ENCODE peak calls at places on chromosomes 7 and 10, in eight cellular contexts. S is psoas muscle; E is GM12878; D is Peyer's patch; G is fibroblast of lung; B is left lung; H is effector memory CD4-positive, alpha-beta T cell; V is GM23248. Q is an unnamed sample. For H3K9me3 and H3K4me1, the result is how much of the 10 kb centered on the place peaks cover.

GRCh38 chr7:46554688-46555422 is 633.8 kb upstream of the IGFBP3 start:
- DNase-seq in S (no peak), E (no peak), D (no peak), G (peak), B (no peak), H (no peak), V (peak), Q (no peak)

GRCh38 chr7:103981003-103981423 is 8.4 kb downstream of the RELN start:
- DNase-seq in S (no peak), E (no peak), D (no peak), G (no peak), B (no peak), H (no peak), V (no peak), Q (no peak)

GRCh38 chr10:70508912-70509366 is 30.4 kb downstream of the PALD1 start:
- DNase-seq in S (peak), E (no peak), D (no peak), G (peak), B (no peak), H (no peak), V (peak), Q (no peak)

GRCh38 chr10:70590663-70591416 is 11.7 kb downstream of the PRF1 start:
- DNase-seq in S (no peak), E (peak), D (no peak), G (no peak), B (no peak), H (no peak), V (no peak), Q (no peak)

GRCh38 chr7:151759591-151760042 is 117.3 kb downstream of the PRKAG2 start:
- DNase-seq in S (peak), E (no peak), D (no peak), G (peak), B (no peak), H (peak), V (peak), Q (peak)

GRCh38 chr10:14023612-14024348 is 306.9 kb downstream of the FRMD4A start:
- DNase-seq in S (no peak), E (no peak), D (no peak), G (peak), B (no peak), H (no peak), V (peak), Q (no peak)

GRCh38 chr10:11697718-11698527 is 44.3 kb upstream of the ECHDC3 start:
- DNase-seq in S (no peak), E (peak), D (no peak), G (no peak), B (no peak), H (no peak), V (no peak), Q (no peak)

GRCh38 chr10:58384095-58384494 is 1.1 kb upstream of the TFAM start:
- DNase-seq in S (no peak), E (peak), D (no peak), G (peak), B (no peak), H (no peak), V (peak), Q (no peak)

GRCh38 chr10:129373718-129374117 is 93.3 kb upstream of the MGMT start:
- DNase-seq in S (no peak), E (no peak), D (no peak), G (no peak), B (no peak), H (no peak), V (no peak), Q (no peak)

GRCh38 chr7:141460781-141461715 is 90.2 kb upstream of the AGK start:
- DNase-seq in S (no peak), E (no peak), D (no peak), G (peak), B (no peak), H (no peak), V (peak), Q (no peak)

GRCh38 chr10:97210576-97210975 is 24.8 kb upstream of the SLIT1 start:
- DNase-seq in S (peak), E (peak), D (peak), G (peak), B (no peak), H (peak), V (peak), Q (peak)

GRCh38 chr7:79452032-79452494 is 1.4 kb downstream of the MAGI2 start:
- DNase-seq in S (peak), E (no peak), D (peak), G (peak), B (peak), H (no peak), V (peak), Q (peak)

GRCh38 chr10:71011141-71011540 is 122.8 kb upstream of the PCBD1 start:
- DNase-seq in S (no peak), E (no peak), D (no peak), G (no peak), B (no peak), H (no peak), V (no peak), Q (no peak)

GRCh38 chr7:41047192-41047591 is 655.7 kb downstream of the INHBA start:
- DNase-seq in S (no peak), E (no peak), D (no peak), G (no peak), B (no peak), H (no peak), V (no peak), Q (no peak)

GRCh38 chr7:5528071-5528814 is 104.6 kb upstream of the TNRC18 start:
- DNase-seq in S (no peak), E (no peak), D (peak), G (no peak), B (no peak), H (peak), V (peak), Q (no peak)

GRCh38 chr10:112562803-112563663 is 116.0 kb downstream of the VTI1A start:
- DNase-seq in S (no peak), E (no peak), D (no peak), G (peak), B (no peak), H (no peak), V (no peak), Q (no peak)

GRCh38 chr7:111198255-111198654 is 107.3 kb downstream of the LRRN3 start:
- DNase-seq in S (no peak), E (no peak), D (no peak), G (peak), B (no peak), H (no peak), V (peak), Q (no peak)

GRCh38 chr7:651032-651728 is 75.3 kb upstream of the DNAAF5 start:
- DNase-seq in S (no peak), E (no peak), D (peak), G (no peak), B (peak), H (peak), V (no peak), Q (no peak)

GRCh38 chr7:46854958-46855473 is 726.9 kb downstream of the TNS3 start:
- DNase-seq in S (no peak), E (no peak), D (no peak), G (peak), B (no peak), H (no peak), V (peak), Q (no peak)

GRCh38 chr7:137986252-137987010 is 15.5 kb downstream of the CREB3L2 start:
- DNase-seq in S (no peak), E (no peak), D (no peak), G (peak), B (no peak), H (no peak), V (peak), Q (no peak)

GRCh38 chr7:94676431-94676830 is 20.5 kb upstream of the SGCE start:
- DNase-seq in S (no peak), E (no peak), D (no peak), G (no peak), B (no peak), H (no peak), V (no peak), Q (no peak)

GRCh38 chr7:158508802-158509385 is 78.7 kb downstream of the PTPRN2 start:
- DNase-seq in S (no peak), E (no peak), D (no peak), G (no peak), B (no peak), H (no peak), V (no peak), Q (no peak)

GRCh38 chr7:55129409-55130078 is 110.7 kb downstream of the EGFR start:
- DNase-seq in S (no peak), E (no peak), D (no peak), G (peak), B (no peak), H (no peak), V (peak), Q (no peak)

GRCh38 chr7:154929006-154929726 is 73.8 kb downstream of the PAXIP1 start:
- DNase-seq in S (no peak), E (no peak), D (no peak), G (no peak), B (no peak), H (no peak), V (no peak), Q (no peak)

GRCh38 chr10:132434405-132435005 is 37.5 kb downstream of the PWWP2B start:
- DNase-seq in S (peak), E (no peak), D (no peak), G (no peak), B (peak), H (no peak), V (no peak), Q (no peak)

GRCh38 chr10:24156686-24157085 is 52.3 kb upstream of the KIAA1217 start:
- DNase-seq in S (no peak), E (no peak), D (no peak), G (peak), B (no peak), H (no peak), V (peak), Q (no peak)

GRCh38 chr10:118584181-118584954 is 11.1 kb downstream of the PRLHR start:
- DNase-seq in S (no peak), E (no peak), D (no peak), G (peak), B (no peak), H (no peak), V (peak), Q (no peak)

GRCh38 chr10:102624751-102625330 is 19.4 kb upstream of the TRIM8 start:
- DNase-seq in S (no peak), E (no peak), D (no peak), G (no peak), B (peak), H (no peak), V (no peak), Q (no peak)

GRCh38 chr7:78769551-78770101 is 683.8 kb downstream of the MAGI2 start:
- DNase-seq in S (no peak), E (peak), D (no peak), G (no peak), B (no peak), H (no peak), V (peak), Q (no peak)

DNA sequence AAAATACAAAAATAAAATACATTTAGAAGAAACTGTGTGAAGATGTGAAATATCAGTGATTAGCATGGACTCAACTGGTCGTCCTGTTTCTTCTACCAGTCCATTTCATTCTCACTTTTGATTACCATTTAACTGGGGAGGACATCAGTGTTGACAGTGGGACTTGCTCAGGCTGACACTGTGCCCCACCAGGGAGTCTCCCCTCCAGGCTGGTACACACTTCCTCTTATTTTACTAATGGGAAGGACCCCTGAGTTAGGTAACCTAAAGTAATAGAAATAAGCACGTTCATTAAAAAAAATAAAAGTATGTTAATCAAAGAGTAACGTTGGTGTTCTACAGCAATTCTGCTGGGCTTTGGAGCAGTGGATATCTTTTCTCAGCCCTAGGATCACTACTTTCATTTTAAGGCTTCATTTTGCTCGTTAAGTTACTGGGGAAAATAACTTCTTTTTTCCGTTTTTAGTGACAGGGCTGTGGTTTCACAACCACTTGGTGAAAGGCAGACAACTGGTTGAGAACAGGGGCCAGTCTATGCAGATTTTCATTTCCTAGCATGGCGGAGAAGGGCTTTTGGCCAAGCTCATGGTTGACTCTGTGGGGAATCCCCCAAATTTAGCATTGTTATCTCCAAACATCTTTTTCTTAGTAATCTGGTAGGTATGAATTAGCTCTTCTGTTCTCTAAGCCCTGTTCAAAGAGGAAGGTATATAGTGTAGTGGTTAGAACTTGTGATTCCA is 2.1 kb downstream of the SNX10 start:
- DNase-seq in S (no peak), E (peak), D (no peak), G (no peak), B (no peak), H (peak), V (no peak), Q (no peak)
- H3K4me3 ChIP-seq in S (no peak), E (peak), D (peak), G (no peak), B (peak), H (peak), V (no peak), Q (no peak)

GRCh38 chr7:63025815-63026214 is 972.8 kb upstream of the ZNF722 start:
- DNase-seq in S (no peak), E (no peak), D (no peak), G (no peak), B (no peak), H (no peak), V (no peak), Q (no peak)
- H3K9me3 ChIP-seq in S (under half), E (under half), D (under half), G (under half), B (under half), H (under half), V (under half), Q (under half)

GRCh38 chr10:91210435-91210834 is 10.0 kb upstream of the PCGF5 start:
- DNase-seq in S (no peak), E (no peak), D (peak), G (no peak), B (no peak), H (no peak), V (no peak), Q (no peak)

GRCh38 chr10:91208645-91209044 is 11.8 kb upstream of the PCGF5 start:
- DNase-seq in S (no peak), E (no peak), D (no peak), G (no peak), B (no peak), H (no peak), V (peak), Q (no peak)

GRCh38 chr10:91210014-91210413 is 10.4 kb upstream of the PCGF5 start:
- DNase-seq in S (no peak), E (no peak), D (no peak), G (no peak), B (no peak), H (no peak), V (no peak), Q (no peak)

GRCh38 chr10:91206427-91206826 is 14.0 kb upstream of the PCGF5 start:
- DNase-seq in S (no peak), E (no peak), D (no peak), G (no peak), B (no peak), H (no peak), V (no peak), Q (no peak)

DNA sequence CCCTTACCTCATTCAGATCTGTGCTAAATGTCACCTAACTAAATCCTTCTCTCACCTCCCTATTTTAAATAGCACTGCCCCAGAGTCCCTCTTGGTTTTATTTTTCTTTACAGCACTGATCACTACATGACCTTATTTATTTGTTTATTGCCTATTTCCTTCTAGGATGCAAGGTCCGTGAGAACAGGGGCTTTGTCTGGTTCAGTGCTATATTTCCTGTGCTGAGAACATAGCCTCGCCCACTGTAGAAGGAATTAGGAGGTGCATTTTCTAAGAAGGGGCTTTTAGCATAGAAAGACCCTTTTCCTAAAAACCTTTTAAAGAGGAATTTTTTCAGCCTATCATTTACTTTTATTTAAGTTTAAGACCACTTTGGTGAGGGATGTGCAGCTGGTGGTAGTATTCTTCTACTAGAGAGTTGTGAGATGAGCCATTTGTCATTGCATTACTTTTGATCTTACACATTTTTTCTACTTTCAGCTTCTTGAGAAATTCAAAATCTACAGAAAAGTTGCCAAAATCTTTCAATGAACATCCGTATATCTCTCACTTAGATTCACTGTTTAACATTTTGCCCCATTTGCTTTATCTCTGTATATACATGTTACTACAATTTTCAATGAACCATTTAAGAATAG is 13.5 kb upstream of the PCGF5 start:
- DNase-seq in S (no peak), E (no peak), D (no peak), G (no peak), B (no peak), H (no peak), V (no peak), Q (no peak)
- H3K4me1 ChIP-seq in S (half or more), E (half or more), D (under half), G (under half), B (under half), H (under half), V (under half), Q (under half)

DNA sequence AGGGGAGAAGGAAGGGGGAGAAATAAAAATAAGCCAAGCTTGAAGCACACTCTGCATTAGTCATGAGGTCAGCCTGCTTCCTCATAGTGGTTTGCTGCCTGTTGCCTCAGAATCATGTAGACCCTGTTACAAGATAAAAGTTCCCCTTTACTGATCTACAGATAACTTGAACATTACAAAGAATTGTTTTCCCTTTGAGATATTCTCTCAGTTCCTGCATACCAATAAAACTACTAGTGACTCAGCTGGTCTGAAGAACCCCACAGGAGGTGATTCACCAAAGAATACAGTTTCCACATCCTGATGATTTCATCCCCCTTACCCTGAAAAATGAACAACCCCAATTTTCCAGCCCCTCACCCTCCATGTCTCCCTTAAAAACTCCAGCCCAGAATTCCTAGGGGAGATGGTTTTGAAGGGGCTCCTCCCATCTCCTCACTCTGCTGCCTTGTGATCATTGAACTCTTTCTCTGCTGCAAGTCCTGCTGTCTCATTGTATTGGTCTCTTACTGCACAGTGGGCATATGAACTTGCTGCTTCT is 31.5 kb upstream of the NRP1 start:
- DNase-seq in S (no peak), E (no peak), D (no peak), G (peak), B (no peak), H (no peak), V (peak), Q (no peak)
- H3K4me3 ChIP-seq in S (no peak), E (no peak), D (no peak), G (no peak), B (no peak), H (no peak), V (peak), Q (no peak)

GRCh38 chr10:119737827-119738226 is 12.0 kb downstream of the INPP5F start:
- DNase-seq in S (no peak), E (no peak), D (no peak), G (peak), B (no peak), H (no peak), V (peak), Q (no peak)

GRCh38 chr10:119737039-119737663 is 11.3 kb downstream of the INPP5F start:
- DNase-seq in S (no peak), E (no peak), D (no peak), G (no peak), B (no peak), H (no peak), V (no peak), Q (no peak)

GRCh38 chr10:119742988-119743646 is 17.3 kb downstream of the INPP5F start:
- DNase-seq in S (no peak), E (no peak), D (no peak), G (peak), B (no peak), H (no peak), V (no peak), Q (no peak)

GRCh38 chr10:119738962-119739361 is 13.1 kb downstream of the INPP5F start:
- DNase-seq in S (no peak), E (no peak), D (no peak), G (no peak), B (no peak), H (no peak), V (no peak), Q (no peak)

GRCh38 chr10:119740096-119740495 is 14.2 kb downstream of the INPP5F start:
- DNase-seq in S (no peak), E (no peak), D (no peak), G (no peak), B (no peak), H (no peak), V (no peak), Q (no peak)
- H3K9me3 ChIP-seq in S (under half), E (under half), D (under half), G (under half), B (under half), H (under half), V (under half), Q (under half)

DNA sequence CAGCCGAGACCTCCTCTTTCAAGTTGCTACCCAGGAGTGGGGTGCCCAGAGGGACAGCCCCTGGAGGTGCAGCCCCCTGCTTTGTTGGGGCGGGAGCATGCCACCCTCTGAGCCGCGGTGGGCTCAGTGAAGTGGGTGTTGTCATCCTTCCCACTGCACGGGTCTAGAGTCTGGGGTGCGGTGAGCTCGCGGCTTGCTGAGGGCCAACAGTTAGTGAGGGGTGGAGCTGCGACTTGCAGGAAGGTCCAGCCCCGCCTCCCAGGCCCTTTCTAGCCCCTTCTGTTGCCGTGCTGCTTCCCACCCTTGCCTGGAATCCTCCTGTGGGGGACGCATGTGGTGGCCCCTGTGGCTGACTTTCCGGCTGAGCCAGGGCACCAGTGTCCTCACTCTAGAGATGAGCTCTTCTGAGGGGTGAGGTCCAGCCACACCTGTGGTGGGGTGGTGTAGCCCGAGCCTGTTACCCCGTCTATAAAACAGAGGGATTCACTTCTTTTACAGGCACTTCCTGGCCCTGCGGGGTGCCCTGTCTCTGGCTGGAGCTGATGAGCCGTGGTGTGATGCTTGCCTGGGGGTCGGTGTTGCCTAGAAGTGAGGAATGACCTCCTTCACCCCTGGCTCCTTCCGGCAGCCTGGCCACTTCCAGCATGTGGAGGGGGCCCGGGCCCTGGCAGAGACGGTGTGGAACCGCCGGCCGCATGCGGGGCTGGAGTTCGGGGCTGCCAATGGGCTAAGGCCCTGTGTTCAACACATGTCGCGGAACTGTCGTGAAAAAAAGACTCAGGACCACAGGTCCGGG is 127.9 kb downstream of the FAM53B start:
- DNase-seq in S (no peak), E (no peak), D (no peak), G (no peak), B (no peak), H (no peak), V (no peak), Q (no peak)
- H3K4me1 ChIP-seq in S (under half), E (half or more), D (under half), G (under half), B (half or more), H (under half), V (under half), Q (under half)